ENCODE peak calls at places on chromosomes 11 and 22, in seven cellular contexts. J, O, Y, G, W, L and F are unnamed samples.

GRCh38 chr11:128927108-128927461 is 15.6 kb downstream of the TP53AIP1 start:
- DNase-seq in J (no peak), O (no peak), Y (no peak), G (no peak), W (no peak), L (no peak), F (no peak)

GRCh38 chr11:126061707-126062678 is 673 bp downstream of the CDON start:
- DNase-seq in J (no peak), O (no peak), Y (peak; percentile 13), G (peak; percentile 16), W (peak; percentile 12), L (peak; percentile 76), F (peak; percentile 53)

GRCh38 chr11:9689721-9690120 is 25.8 kb downstream of the SWAP70 start:
- DNase-seq in J (no peak), O (no peak), Y (no peak), G (no peak), W (no peak), L (peak; percentile 66), F (peak; percentile 92)

GRCh38 chr22:23722724-23723123 is 28.2 kb downstream of the ZNF70 start:
- DNase-seq in J (no peak), O (no peak), Y (no peak), G (no peak), W (no peak), L (no peak), F (no peak)

GRCh38 chr11:133164986-133165385 is 367.3 kb downstream of the OPCML start:
- DNase-seq in J (no peak), O (no peak), Y (no peak), G (no peak), W (no peak), L (no peak), F (no peak)

GRCh38 chr11:8248786-8249185 is 14.9 kb downstream of the LMO1 start:
- DNase-seq in J (no peak), O (no peak), Y (no peak), G (no peak), W (no peak), L (no peak), F (no peak)

GRCh38 chr11:124536520-124536919 is 6.9 kb downstream of the OR8B12 start:
- DNase-seq in J (no peak), O (no peak), Y (no peak), G (no peak), W (no peak), L (peak; percentile 38), F (peak; percentile 30)

GRCh38 chr22:31284756-31285155 is 7.5 kb downstream of the PIK3IP1 start:
- DNase-seq in J (no peak), O (no peak), Y (no peak), G (no peak), W (no peak), L (no peak), F (no peak)

GRCh38 chr11:96741068-96741467 is 351.3 kb downstream of the JRKL start:
- DNase-seq in J (no peak), O (no peak), Y (no peak), G (no peak), W (no peak), L (peak; percentile 61), F (peak; percentile 51)

GRCh38 chr22:29626497-29627195 is 23.2 kb downstream of the NF2 start:
- DNase-seq in J (no peak), O (no peak), Y (no peak), G (no peak), W (no peak), L (peak; percentile 98), F (peak; percentile 96)